ENCODE peak calls at places on chromosomes 13 and 19, in six cellular contexts. J is A549, Q is lower lobe of right lung, D is WTC11, F is left colon, V is body of pancreas. U is an unnamed sample.

GRCh38 chr13:73715114-73715909 is 418.9 kb downstream of the KLF12 start:
- ATAC-seq in J (no peak), Q (peak), D (no peak), F (peak), V (no peak), U (peak)

GRCh38 chr13:40631605-40632004 is 34.8 kb downstream of the FOXO1 start:
- ATAC-seq in J (no peak), Q (no peak), D (no peak), F (peak), V (no peak), U (no peak)

GRCh38 chr13:31982540-31982939 is 49.0 kb upstream of the FRY start:
- ATAC-seq in J (peak), Q (peak), D (no peak), F (peak), V (peak), U (peak)

GRCh38 chr13:48562296-48563066 is 29.6 kb upstream of the RCBTB2 start:
- ATAC-seq in J (no peak), Q (peak), D (no peak), F (peak), V (no peak), U (peak)

GRCh38 chr19:52527954-52528326 is 472 bp downstream of the ZNF808 start:
- ATAC-seq in J (no peak), Q (peak), D (peak), F (peak), V (peak), U (peak)

GRCh38 chr19:55165952-55166529 is 372 bp downstream of the DNAAF3 start:
- ATAC-seq in J (peak), Q (peak), D (peak), F (peak), V (peak), U (peak)

GRCh38 chr19:33273881-33274662 is 28.3 kb downstream of the CEBPA start:
- ATAC-seq in J (peak), Q (peak), D (no peak), F (peak), V (peak), U (peak)

GRCh38 chr13:74015137-74015536 is 119.1 kb downstream of the KLF12 start:
- ATAC-seq in J (peak), Q (no peak), D (peak), F (no peak), V (no peak), U (no peak)

GRCh38 chr19:16462757-16463250 is 9.0 kb downstream of the EPS15L1 start:
- ATAC-seq in J (peak), Q (peak), D (no peak), F (peak), V (no peak), U (peak)

GRCh38 chr19:34996978-34997640 is 3.0 kb upstream of the GRAMD1A start:
- ATAC-seq in J (no peak), Q (no peak), D (no peak), F (no peak), V (no peak), U (no peak)

GRCh38 chr19:44647144-44647543 is 3.4 kb downstream of the PVR start:
- ATAC-seq in J (no peak), Q (no peak), D (no peak), F (no peak), V (no peak), U (no peak)

GRCh38 chr19:6018786-6019185 is 40.8 kb upstream of the RANBP3 start:
- ATAC-seq in J (no peak), Q (no peak), D (peak), F (no peak), V (no peak), U (no peak)

GRCh38 chr19:47002106-47002766 is 17.4 kb upstream of the NPAS1 start:
- ATAC-seq in J (peak), Q (no peak), D (peak), F (peak), V (no peak), U (peak)

GRCh38 chr19:35782589-35782988 is 7.2 kb downstream of the ARHGAP33 start:
- ATAC-seq in J (no peak), Q (no peak), D (no peak), F (no peak), V (no peak), U (no peak)

GRCh38 chr13:109725297-109725696 is 61.1 kb downstream of the IRS2 start:
- ATAC-seq in J (no peak), Q (no peak), D (peak), F (no peak), V (no peak), U (no peak)